ENCODE peak calls at places on chromosomes 4 and X, in eight cellular contexts. D, X, L, M, U, G, N and Q are unnamed samples.

GRCh38 chrX:107739541-107739940 is 36.0 kb downstream of the TSC22D3 start:
- DNase-seq in D (no peak), X (no peak), L (no peak), M (no peak), U (no peak), G (no peak), N (no peak), Q (no peak)

GRCh38 chr4:40328383-40328782 is 6.8 kb upstream of the CHRNA9 start:
- DNase-seq in D (no peak), X (no peak), L (no peak), M (no peak), U (no peak), G (no peak), N (no peak), Q (no peak)

GRCh38 chrX:31301941-31302340 is 230.1 kb upstream of the FTHL17 start:
- DNase-seq in D (no peak), X (no peak), L (no peak), M (no peak), U (no peak), G (no peak), N (no peak), Q (no peak)

GRCh38 chrX:150223176-150224015 is 139.7 kb upstream of the MAMLD1 start:
- DNase-seq in D (no peak), X (no peak), L (no peak), M (no peak), U (no peak), G (no peak), N (no peak), Q (no peak)

GRCh38 chr4:24842356-24842755 is 47.0 kb downstream of the SOD3 start:
- DNase-seq in D (no peak), X (no peak), L (no peak), M (no peak), U (no peak), G (no peak), N (no peak), Q (no peak)

GRCh38 chrX:68018248-68019203 is 414.8 kb downstream of the OPHN1 start:
- DNase-seq in D (peak), X (peak), L (peak), M (peak), U (no peak), G (peak), N (peak), Q (peak)

GRCh38 chr4:186015212-186015817 is 53.6 kb upstream of the TLR3 start:
- DNase-seq in D (no peak), X (no peak), L (no peak), M (no peak), U (no peak), G (no peak), N (no peak), Q (no peak)

GRCh38 chrX:133302775-133303445 is 84.8 kb upstream of the TFDP3 start:
- DNase-seq in D (no peak), X (peak), L (no peak), M (no peak), U (no peak), G (no peak), N (no peak), Q (peak)

GRCh38 chr4:160848901-160849735 is 1314.7 kb downstream of the FSTL5 start:
- DNase-seq in D (no peak), X (peak), L (peak), M (peak), U (no peak), G (no peak), N (no peak), Q (peak)
- H3K4me3 ChIP-seq in D (no peak), X (no peak), L (no peak), M (peak), U (no peak), G (no peak), N (no peak), Q (peak)

GRCh38 chr4:128553665-128554515 is 255.6 kb upstream of the JADE1 start:
- DNase-seq in D (no peak), X (peak), L (no peak), M (no peak), U (no peak), G (peak), N (no peak), Q (no peak)
- H3K4me3 ChIP-seq in D (peak), X (peak), L (peak), M (peak), U (peak), G (peak), N (peak), Q (no peak)

GRCh38 chr4:173135241-173135847 is 33.3 kb upstream of the GALNT7 start:
- DNase-seq in D (peak), X (peak), L (no peak), M (peak), U (no peak), G (no peak), N (no peak), Q (peak)
- H3K4me3 ChIP-seq in D (no peak), X (no peak), L (no peak), M (no peak), U (no peak), G (no peak), N (no peak), Q (no peak)

GRCh38 chrX:119238557-119238956 is 2.5 kb downstream of the PGRMC1 start:
- DNase-seq in D (peak), X (peak), L (no peak), M (peak), U (no peak), G (no peak), N (no peak), Q (no peak)
- H3K4me3 ChIP-seq in D (peak), X (peak), L (peak), M (peak), U (no peak), G (no peak), N (no peak), Q (peak)